ENCODE peak calls at places on chromosomes 6 and 20, in eight cellular contexts. O is cardiac muscle cell; Z is ovary; G is GM23338; I is heart right ventricle; H is CD4-positive, alpha-beta T cell; S is upper lobe of right lung; V is effector memory CD4-positive, alpha-beta T cell. C is an unnamed sample.

GRCh38 chr20:32224463-32224862 is 16.8 kb downstream of the POFUT1 start:
- DNase-seq in S (no peak), G (no peak), V (no peak), O (no peak), H (no peak), Z (no peak), I (no peak), C (no peak)

GRCh38 chr6:15389759-15390723 is 144.2 kb downstream of the JARID2 start:
- DNase-seq in G (peak; percentile 80), Z (no peak), H (no peak), I (no peak), V (no peak), S (no peak), O (peak; percentile 73), C (no peak)

GRCh38 chr6:51675551-51676275 is 411.7 kb downstream of the PKHD1 start:
- DNase-seq in G (no peak), I (no peak), O (no peak), V (no peak), S (no peak), Z (no peak), H (no peak), C (no peak)

GRCh38 chr20:50595988-50596693 is 86.0 kb downstream of the PTPN1 start:
- DNase-seq in S (no peak), H (no peak), G (peak; percentile 44), V (no peak), I (no peak), Z (no peak), O (no peak), C (no peak)

GRCh38 chr20:47079047-47079446 is 184.4 kb downstream of the EYA2 start:
- DNase-seq in V (no peak), I (no peak), H (no peak), Z (no peak), S (no peak), O (no peak), G (no peak), C (no peak)

GRCh38 chr6:168437751-168438150 is 3.2 kb upstream of the SMOC2 start:
- DNase-seq in O (no peak), G (no peak), Z (no peak), H (no peak), V (no peak), S (no peak), I (no peak), C (no peak)

GRCh38 chr20:49468412-49468811 is 14.1 kb downstream of the KCNB1 start:
- DNase-seq in V (no peak), H (no peak), G (no peak), O (no peak), I (no peak), S (no peak), Z (no peak), C (peak; percentile 46)

GRCh38 chr6:7542065-7542877 is 800 bp downstream of the DSP start:
- DNase-seq in I (peak; percentile 38), S (peak; percentile 70), V (no peak), H (peak; percentile 0), G (peak; percentile 82), O (no peak), Z (peak; percentile 25), C (no peak)

GRCh38 chr6:152299336-152299735 is 337.8 kb downstream of the SYNE1 start:
- DNase-seq in V (no peak), O (no peak), S (no peak), I (no peak), H (no peak), Z (no peak), G (peak; percentile 22), C (no peak)

GRCh38 chr6:169859978-169860703 is 108.7 kb downstream of the ERMARD start:
- DNase-seq in V (no peak), Z (no peak), I (no peak), H (no peak), O (no peak), S (peak; percentile 46), G (no peak), C (no peak)

GRCh38 chr6:117497237-117497636 is 14.8 kb downstream of the DCBLD1 start:
- DNase-seq in G (no peak), S (no peak), I (no peak), V (no peak), Z (no peak), O (no peak), H (no peak), C (no peak)

GRCh38 chr6:125194980-125195379 is 41.4 kb downstream of the TPD52L1 start:
- DNase-seq in G (no peak), V (no peak), Z (no peak), H (no peak), I (no peak), O (no peak), S (no peak), C (no peak)

GRCh38 chr20:63159826-63160640 is 55.9 kb downstream of the YTHDF1 start:
- DNase-seq in S (no peak), G (no peak), Z (no peak), O (no peak), V (no peak), H (no peak), I (peak; percentile 1), C (no peak)

GRCh38 chr6:11921017-11921438 is 91.1 kb upstream of the HIVEP1 start:
- DNase-seq in H (no peak), Z (no peak), G (no peak), I (peak; percentile 40), O (peak; percentile 83), V (no peak), S (no peak), C (no peak)

GRCh38 chr6:154399097-154399496 is 42.5 kb upstream of the IPCEF1 start:
- DNase-seq in H (no peak), S (no peak), G (no peak), V (no peak), Z (no peak), O (peak; percentile 50), I (no peak), C (no peak)

GRCh38 chr20:51022803-51023616 is at the start of gene KCNG1:
- DNase-seq in Z (no peak), O (peak; percentile 81), S (peak; percentile 82), I (peak; percentile 70), V (no peak), H (peak; percentile 5), G (peak; percentile 92), C (peak; percentile 62)

GRCh38 chr6:11497881-11498280 is 39.7 kb upstream of the TMEM170B start:
- DNase-seq in H (no peak), S (no peak), O (no peak), Z (no peak), V (no peak), I (no peak), G (no peak), C (peak; percentile 7)

GRCh38 chr6:13486679-13487121 is 700 bp downstream of the GFOD1 start:
- DNase-seq in H (peak; percentile 38), Z (peak; percentile 50), V (peak; percentile 6), O (peak; percentile 71), S (peak; percentile 84), I (peak; percentile 61), G (peak; percentile 63), C (peak; percentile 60)

GRCh38 chr6:128350416-128351254 is 169.8 kb downstream of the PTPRK start:
- DNase-seq in H (no peak), Z (no peak), G (no peak), V (no peak), I (no peak), O (peak; percentile 6), S (no peak), C (no peak)

GRCh38 chr20:63498950-63499332 is at the start of gene EEF1A2:
- DNase-seq in H (peak; percentile 42), S (peak; percentile 68), G (no peak), O (no peak), I (peak; percentile 77), V (peak; percentile 47), Z (no peak), C (no peak)

GRCh38 chr6:5401845-5402738 is 140.8 kb downstream of the FARS2 start:
- DNase-seq in O (peak; percentile 56), H (no peak), S (no peak), G (peak; percentile 43), Z (no peak), V (no peak), I (no peak), C (no peak)

GRCh38 chr6:139473731-139474130 is 99.3 kb upstream of the CITED2 start:
- DNase-seq in V (no peak), S (no peak), G (no peak), H (no peak), O (peak; percentile 16), I (no peak), Z (no peak), C (no peak)
- H3K27ac ChIP-seq in V (no peak overlapping the region), S (peak overlapping the region; percentile 45), G (peak overlapping the region; percentile 79), H (no peak overlapping the region), O (peak overlapping the region; percentile 19), I (no peak overlapping the region), Z (peak overlapping the region; percentile 83), C (no peak overlapping the region)

GRCh38 chr6:3019749-3020320 is 20.1 kb downstream of the NQO2 start:
- DNase-seq in I (no peak), Z (no peak), O (no peak), H (no peak), V (no peak), G (no peak), S (no peak), C (no peak)
- H3K27ac ChIP-seq in I (peak overlapping the region; percentile 14), Z (no peak overlapping the region), O (no peak overlapping the region), H (no peak overlapping the region), V (no peak overlapping the region), G (no peak overlapping the region), S (no peak overlapping the region), C (no peak overlapping the region)

GRCh38 chr6:147040041-147040440 is 164.2 kb upstream of the STXBP5 start:
- DNase-seq in H (no peak), O (peak; percentile 65), Z (no peak), I (no peak), G (no peak), V (no peak), S (no peak), C (no peak)
- H3K27ac ChIP-seq in H (no peak overlapping the region), O (no peak overlapping the region), Z (no peak overlapping the region), I (no peak overlapping the region), G (no peak overlapping the region), V (no peak overlapping the region), S (no peak overlapping the region), C (peak overlapping the region; percentile 12)

GRCh38 chr20:17589161-17589834 is 19.4 kb downstream of the DSTN start:
- DNase-seq in O (no peak), I (no peak), G (no peak), S (no peak), Z (no peak), V (no peak), H (no peak), C (no peak)
- H3K27ac ChIP-seq in O (peak overlapping the region; percentile 96), I (peak overlapping the region; percentile 69), G (no peak overlapping the region), S (no peak overlapping the region), Z (no peak overlapping the region), V (no peak overlapping the region), H (no peak overlapping the region), C (no peak overlapping the region)

DNA sequence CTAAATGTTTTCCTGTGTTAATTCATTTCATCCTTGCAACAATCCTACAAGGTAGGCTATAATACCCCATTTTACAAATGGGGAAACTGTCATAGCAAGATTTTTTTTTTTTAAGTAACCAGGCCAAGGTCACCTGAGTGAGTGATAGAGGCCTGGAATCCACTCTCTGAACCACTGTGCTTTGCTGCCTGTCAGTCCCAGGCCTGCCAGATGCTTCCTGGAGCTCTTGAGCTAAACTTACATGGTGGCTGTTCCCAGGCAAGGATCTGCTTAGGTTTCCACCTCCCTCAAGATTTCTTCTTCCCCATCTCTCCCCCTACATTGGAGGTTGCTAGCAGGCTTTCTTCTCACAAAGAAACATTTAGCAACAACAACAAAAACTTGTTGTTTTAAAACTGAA is 32.7 kb upstream of the RNF8 start:
- DNase-seq in G (no peak), H (no peak), S (no peak), V (no peak), Z (no peak), I (no peak), O (no peak), C (no peak)
- H3K27ac ChIP-seq in G (no peak overlapping the region), H (no peak overlapping the region), S (no peak overlapping the region), V (no peak overlapping the region), Z (no peak overlapping the region), I (peak overlapping the region; percentile 65), O (peak overlapping the region; percentile 79), C (no peak overlapping the region)